ENCODE peak calls at places on chromosomes 16 and 17, in nine cellular contexts. K is SK-N-SH, E is GM23338, H is HCT116, J is PC-3, I is fibroblast of lung, M is neural progenitor cell, O is IMR-90, B is hepatocyte. L is an unnamed sample.

GRCh38 chr17:4530799-4531730 is 24.1 kb downstream of the MYBBP1A start:
- DNase-seq in J (no peak), I (no peak), B (no peak), M (no peak), K (no peak), O (no peak), H (no peak), E (peak; percentile 29), L (no peak)

GRCh38 chr17:5097101-5097834 is 14.4 kb downstream of the ZNF232 start:
- DNase-seq in E (peak; percentile 98), M (peak; percentile 92), J (no peak), H (no peak), I (no peak), O (no peak), K (peak; percentile 72), B (peak; percentile 62), L (no peak)

GRCh38 chr16:28165549-28166046 is 46.2 kb downstream of the XPO6 start:
- DNase-seq in I (no peak), E (no peak), J (no peak), O (no peak), M (no peak), K (no peak), H (no peak), B (no peak), L (no peak)

GRCh38 chr17:1090454-1091189 is 89.2 kb downstream of the ABR start:
- DNase-seq in I (no peak), O (no peak), H (no peak), J (no peak), M (no peak), B (no peak), K (no peak), E (no peak), L (no peak)

GRCh38 chr17:1112875-1113274 is 66.9 kb downstream of the ABR start:
- DNase-seq in M (no peak), B (no peak), K (no peak), E (peak; percentile 50), O (no peak), I (no peak), J (no peak), H (no peak), L (no peak)

GRCh38 chr17:48973806-48974205 is 5.4 kb upstream of the GIP start:
- DNase-seq in O (no peak), K (no peak), M (no peak), H (no peak), J (no peak), I (no peak), E (no peak), B (no peak), L (no peak)

GRCh38 chr16:24800586-24800985 is 45.2 kb upstream of the SLC5A11 start:
- DNase-seq in B (no peak), K (no peak), I (peak; percentile 33), M (no peak), E (peak; percentile 17), H (no peak), O (peak; percentile 65), J (peak; percentile 13), L (peak; percentile 62)

GRCh38 chr17:79631640-79632431 is 21.0 kb upstream of the RBFOX3 start:
- DNase-seq in O (no peak), I (no peak), J (no peak), H (no peak), M (no peak), K (peak; percentile 24), E (no peak), B (no peak), L (no peak)

GRCh38 chr17:55440391-55440790 is 18.8 kb upstream of the MMD start:
- DNase-seq in J (no peak), M (no peak), O (no peak), K (peak; percentile 65), H (no peak), I (no peak), E (no peak), B (no peak), L (peak; percentile 29)

GRCh38 chr17:52181842-52182241 is 23.3 kb upstream of the CA10 start:
- DNase-seq in K (no peak), H (no peak), I (no peak), B (peak; percentile 8), J (peak; percentile 62), E (peak; percentile 4), O (no peak), M (peak; percentile 32), L (no peak)

GRCh38 chr16:87839542-87840461 is 29.5 kb downstream of the SLC7A5 start:
- DNase-seq in J (no peak), O (no peak), K (no peak), B (no peak), E (no peak), I (no peak), M (no peak), H (no peak), L (no peak)

GRCh38 chr17:77068915-77069314 is 71.9 kb upstream of the SEC14L1 start:
- DNase-seq in B (no peak), O (no peak), H (no peak), J (peak; percentile 81), E (no peak), I (no peak), K (no peak), M (no peak), L (peak; percentile 14)

GRCh38 chr17:13597723-13598347 is 3.9 kb downstream of the HS3ST3A1 start:
- DNase-seq in I (peak; percentile 69), J (peak; percentile 78), H (peak; percentile 27), M (peak; percentile 65), B (peak; percentile 64), K (peak; percentile 54), E (peak; percentile 46), O (peak; percentile 64), L (peak; percentile 73)

GRCh38 chr17:68675723-68676122 is 74.6 kb upstream of the FAM20A start:
- DNase-seq in M (no peak), H (no peak), K (no peak), I (no peak), O (no peak), B (no peak), J (no peak), E (no peak), L (no peak)

GRCh38 chr17:17472333-17472920 is 4.4 kb upstream of the MED9 start:
- DNase-seq in E (no peak), B (no peak), I (no peak), J (peak; percentile 28), M (peak; percentile 59), K (no peak), O (no peak), H (no peak), L (no peak)

GRCh38 chr16:54366005-54366634 is 79.5 kb upstream of the IRX3 start:
- DNase-seq in J (no peak), I (no peak), O (no peak), K (no peak), E (no peak), M (no peak), B (no peak), H (no peak), L (no peak)

GRCh38 chr17:48153711-48154642 is 46.4 kb downstream of the SNX11 start:
- DNase-seq in J (peak; percentile 64), O (peak; percentile 54), E (peak; percentile 80), K (peak; percentile 62), H (peak; percentile 45), I (peak; percentile 35), B (peak; percentile 86), M (peak; percentile 72), L (peak; percentile 72)

GRCh38 chr16:84927621-84928591 is 83.4 kb downstream of the ZDHHC7 start:
- DNase-seq in M (no peak), E (no peak), O (no peak), H (no peak), K (no peak), B (no peak), I (no peak), J (no peak), L (no peak)

GRCh38 chr16:11534262-11534661 is 52.5 kb downstream of the LITAF start:
- DNase-seq in K (no peak), M (no peak), I (peak; percentile 6), H (no peak), J (no peak), E (no peak), B (no peak), O (no peak), L (peak; percentile 20)

GRCh38 chr16:9665851-9666271 is 516.4 kb downstream of the GRIN2A start:
- DNase-seq in E (no peak), M (no peak), J (peak; percentile 34), B (peak; percentile 42), I (no peak), O (no peak), H (peak; percentile 34), K (no peak), L (no peak)

GRCh38 chr17:82458885-82459424 is 414 bp downstream of the NARF start:
- DNase-seq in O (peak; percentile 19), E (peak; percentile 52), J (peak; percentile 6), I (peak; percentile 34), H (no peak), K (peak; percentile 76), B (peak; percentile 50), M (peak; percentile 58), L (peak; percentile 56)

DNA sequence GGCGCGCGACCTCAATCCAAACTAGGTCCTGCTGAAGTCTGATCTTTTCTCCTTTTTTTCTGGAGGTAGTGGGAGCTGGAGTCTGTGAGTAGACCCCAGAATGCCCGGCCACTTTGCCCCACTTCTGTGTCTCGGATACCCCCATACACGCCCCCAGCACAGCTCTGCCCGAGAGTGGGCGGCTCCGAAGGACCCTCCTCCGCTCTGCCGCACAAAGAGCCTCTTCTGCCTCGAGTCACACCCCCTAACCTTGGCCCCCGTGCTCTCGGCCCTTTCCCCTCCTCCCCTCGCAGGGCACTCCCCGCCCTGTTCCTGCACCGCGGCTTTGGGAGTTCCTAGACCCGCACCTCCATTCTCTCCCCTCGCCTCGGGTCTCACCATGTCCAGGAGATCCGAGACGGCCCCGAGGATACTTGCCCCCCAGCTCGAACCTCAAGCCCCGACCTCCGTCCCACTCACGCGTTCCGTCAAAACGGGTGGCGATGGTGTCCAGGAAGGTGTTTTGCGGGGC is 476 bp downstream of the KCNH4 start:
- DNase-seq in O (no peak), E (peak; percentile 64), H (no peak), J (no peak), M (peak; percentile 47), K (peak; percentile 64), I (no peak), B (no peak), L (no peak)
- H3K4me1 ChIP-seq in O (peaks cover 9% of the 10 kb centered on the region), E (peaks cover 10% of the 10 kb centered on the region), H (peaks cover 27% of the 10 kb centered on the region), J (no peaks in the 10 kb centered on the region), M (peaks cover 22% of the 10 kb centered on the region), K (peaks cover 4% of the 10 kb centered on the region), I (peaks cover 7% of the 10 kb centered on the region), B (peaks cover 17% of the 10 kb centered on the region), L (peaks cover 11% of the 10 kb centered on the region)

GRCh38 chr16:3066440-3066748 is 954 bp downstream of the IL32 start:
- DNase-seq in E (no peak), B (no peak), K (no peak), J (no peak), M (no peak), O (no peak), I (no peak), H (no peak), L (no peak)
- H3K4me3 ChIP-seq in E (no peak overlapping the region), B (no peak overlapping the region), K (no peak overlapping the region), J (no peak overlapping the region), M (no peak overlapping the region), O (peak overlapping the region; percentile 47), I (no peak overlapping the region), H (no peak overlapping the region), L (no peak overlapping the region)

GRCh38 chr17:50539762-50540440 is 7.1 kb upstream of the SPATA20 start:
- DNase-seq in H (no peak), M (no peak), K (no peak), I (no peak), E (peak; percentile 60), O (no peak), J (no peak), B (peak; percentile 61), L (no peak)
- H2AFZ ChIP-seq in H (no peak overlapping the region), M (no peak overlapping the region), K (no peak overlapping the region), I (no peak overlapping the region), E (no peak overlapping the region), O (peak overlapping the region; percentile 44), J (no peak overlapping the region), B (no peak overlapping the region), L (no peak overlapping the region)

GRCh38 chr17:62787358-62787757 is 20.8 kb downstream of the MARCHF10 start:
- DNase-seq in H (no peak), I (peak; percentile 73), J (peak; percentile 87), E (no peak), M (no peak), K (no peak), O (peak; percentile 65), B (no peak), L (no peak)
- H3K4me1 ChIP-seq in H (peaks cover 20% of the 10 kb centered on the region), I (peaks cover 14% of the 10 kb centered on the region), J (peaks cover 61% of the 10 kb centered on the region), E (no peaks in the 10 kb centered on the region), M (peaks cover 5% of the 10 kb centered on the region), K (peaks cover 19% of the 10 kb centered on the region), O (peaks cover 8% of the 10 kb centered on the region), B (no peaks in the 10 kb centered on the region), L (peaks cover 32% of the 10 kb centered on the region)

L was measured in GM23248.